ENCODE peak calls at places on chromosomes 12 and 14, in nine cellular contexts. One of them, this sample, is unnamed.

GRCh38 chr12:53963434-53964314 is 9.0 kb downstream of the HOXC12 start:
- DNase-seq in hepatic stellate cell: no peak
- DNase-seq in activated CD4-positive, alpha-beta T cell treated with anti-CD3 and anti-CD28 coated beads, Interleukin-2, amount 10 ng/mL, durations not matched to agents 7 days and 5 days: no peak
- DNase-seq in HEK293T: peak
- DNase-seq in stromal cell of bone marrow: no peak
- DNase-seq in fibroblast of the conjunctiva: no peak
- DNase-seq in adipocyte: no peak
- DNase-seq in activated CD8-positive, alpha-beta memory T cell treated with anti-CD3 and anti-CD28 coated beads for 4 hours: no peak
- DNase-seq in fibroblast of pulmonary artery: no peak
- DNase-seq in this sample: no peak

GRCh38 chr12:122790393-122791075 is 16.2 kb downstream of the CCDC62 start:
- DNase-seq in hepatic stellate cell: no peak
- DNase-seq in activated CD4-positive, alpha-beta T cell treated with anti-CD3 and anti-CD28 coated beads, Interleukin-2, amount 10 ng/mL, durations not matched to agents 7 days and 5 days: no peak
- DNase-seq in HEK293T: no peak
- DNase-seq in stromal cell of bone marrow: no peak
- DNase-seq in fibroblast of the conjunctiva: no peak
- DNase-seq in adipocyte: no peak
- DNase-seq in activated CD8-positive, alpha-beta memory T cell treated with anti-CD3 and anti-CD28 coated beads for 4 hours: no peak
- DNase-seq in fibroblast of pulmonary artery: no peak
- DNase-seq in this sample: peak

GRCh38 chr12:100267603-100268281 is 765 bp downstream of the SCYL2 start:
- DNase-seq in hepatic stellate cell: no peak
- DNase-seq in activated CD4-positive, alpha-beta T cell treated with anti-CD3 and anti-CD28 coated beads, Interleukin-2, amount 10 ng/mL, durations not matched to agents 7 days and 5 days: peak
- DNase-seq in HEK293T: no peak
- DNase-seq in stromal cell of bone marrow: peak
- DNase-seq in fibroblast of the conjunctiva: no peak
- DNase-seq in adipocyte: peak
- DNase-seq in activated CD8-positive, alpha-beta memory T cell treated with anti-CD3 and anti-CD28 coated beads for 4 hours: peak
- DNase-seq in fibroblast of pulmonary artery: peak
- DNase-seq in this sample: peak

GRCh38 chr12:14384783-14385638 is 19.5 kb downstream of the ATF7IP start:
- DNase-seq in hepatic stellate cell: peak
- DNase-seq in activated CD4-positive, alpha-beta T cell treated with anti-CD3 and anti-CD28 coated beads, Interleukin-2, amount 10 ng/mL, durations not matched to agents 7 days and 5 days: peak
- DNase-seq in HEK293T: peak
- DNase-seq in stromal cell of bone marrow: peak
- DNase-seq in fibroblast of the conjunctiva: peak
- DNase-seq in adipocyte: peak
- DNase-seq in activated CD8-positive, alpha-beta memory T cell treated with anti-CD3 and anti-CD28 coated beads for 4 hours: peak
- DNase-seq in fibroblast of pulmonary artery: peak
- DNase-seq in this sample: peak

GRCh38 chr14:24411468-24412454 is 13.0 kb downstream of the NYNRIN start:
- DNase-seq in hepatic stellate cell: peak
- DNase-seq in activated CD4-positive, alpha-beta T cell treated with anti-CD3 and anti-CD28 coated beads, Interleukin-2, amount 10 ng/mL, durations not matched to agents 7 days and 5 days: peak
- DNase-seq in HEK293T: peak
- DNase-seq in stromal cell of bone marrow: no peak
- DNase-seq in fibroblast of the conjunctiva: peak
- DNase-seq in adipocyte: peak
- DNase-seq in activated CD8-positive, alpha-beta memory T cell treated with anti-CD3 and anti-CD28 coated beads for 4 hours: no peak
- DNase-seq in fibroblast of pulmonary artery: peak
- DNase-seq in this sample: peak

GRCh38 chr14:77324816-77325745 is 4.2 kb downstream of the GSTZ1 start:
- DNase-seq in hepatic stellate cell: no peak
- DNase-seq in activated CD4-positive, alpha-beta T cell treated with anti-CD3 and anti-CD28 coated beads, Interleukin-2, amount 10 ng/mL, durations not matched to agents 7 days and 5 days: no peak
- DNase-seq in HEK293T: no peak
- DNase-seq in stromal cell of bone marrow: no peak
- DNase-seq in fibroblast of the conjunctiva: no peak
- DNase-seq in adipocyte: no peak
- DNase-seq in activated CD8-positive, alpha-beta memory T cell treated with anti-CD3 and anti-CD28 coated beads for 4 hours: no peak
- DNase-seq in fibroblast of pulmonary artery: no peak
- DNase-seq in this sample: no peak

GRCh38 chr14:75011356-75012097 is 8.8 kb downstream of the EIF2B2 start:
- DNase-seq in hepatic stellate cell: peak
- DNase-seq in activated CD4-positive, alpha-beta T cell treated with anti-CD3 and anti-CD28 coated beads, Interleukin-2, amount 10 ng/mL, durations not matched to agents 7 days and 5 days: no peak
- DNase-seq in HEK293T: no peak
- DNase-seq in stromal cell of bone marrow: peak
- DNase-seq in fibroblast of the conjunctiva: no peak
- DNase-seq in adipocyte: peak
- DNase-seq in activated CD8-positive, alpha-beta memory T cell treated with anti-CD3 and anti-CD28 coated beads for 4 hours: no peak
- DNase-seq in fibroblast of pulmonary artery: peak
- DNase-seq in this sample: peak

GRCh38 chr14:106691601-106692291 is 1165.4 kb downstream of the TMEM121 start:
- DNase-seq in hepatic stellate cell: no peak
- DNase-seq in activated CD4-positive, alpha-beta T cell treated with anti-CD3 and anti-CD28 coated beads, Interleukin-2, amount 10 ng/mL, durations not matched to agents 7 days and 5 days: peak
- DNase-seq in HEK293T: peak
- DNase-seq in stromal cell of bone marrow: no peak
- DNase-seq in fibroblast of the conjunctiva: no peak
- DNase-seq in adipocyte: no peak
- DNase-seq in activated CD8-positive, alpha-beta memory T cell treated with anti-CD3 and anti-CD28 coated beads for 4 hours: no peak
- DNase-seq in fibroblast of pulmonary artery: no peak
- DNase-seq in this sample: no peak

GRCh38 chr12:63802012-63802608 is 22.4 kb downstream of the RXYLT1 start:
- DNase-seq in hepatic stellate cell: peak
- DNase-seq in activated CD4-positive, alpha-beta T cell treated with anti-CD3 and anti-CD28 coated beads, Interleukin-2, amount 10 ng/mL, durations not matched to agents 7 days and 5 days: no peak
- DNase-seq in HEK293T: peak
- DNase-seq in stromal cell of bone marrow: peak
- DNase-seq in fibroblast of the conjunctiva: peak
- DNase-seq in adipocyte: peak
- DNase-seq in activated CD8-positive, alpha-beta memory T cell treated with anti-CD3 and anti-CD28 coated beads for 4 hours: no peak
- DNase-seq in fibroblast of pulmonary artery: peak
- DNase-seq in this sample: peak

GRCh38 chr12:109744991-109745942 is 31.6 kb downstream of the FAM222A start:
- DNase-seq in hepatic stellate cell: no peak
- DNase-seq in activated CD4-positive, alpha-beta T cell treated with anti-CD3 and anti-CD28 coated beads, Interleukin-2, amount 10 ng/mL, durations not matched to agents 7 days and 5 days: no peak
- DNase-seq in HEK293T: no peak
- DNase-seq in stromal cell of bone marrow: no peak
- DNase-seq in fibroblast of the conjunctiva: no peak
- DNase-seq in adipocyte: no peak
- DNase-seq in activated CD8-positive, alpha-beta memory T cell treated with anti-CD3 and anti-CD28 coated beads for 4 hours: no peak
- DNase-seq in fibroblast of pulmonary artery: no peak
- DNase-seq in this sample: no peak

GRCh38 chr14:49551569-49551968 is 34.6 kb downstream of the RPS29 start:
- DNase-seq in hepatic stellate cell: no peak
- DNase-seq in activated CD4-positive, alpha-beta T cell treated with anti-CD3 and anti-CD28 coated beads, Interleukin-2, amount 10 ng/mL, durations not matched to agents 7 days and 5 days: no peak
- DNase-seq in HEK293T: no peak
- DNase-seq in stromal cell of bone marrow: no peak
- DNase-seq in fibroblast of the conjunctiva: no peak
- DNase-seq in adipocyte: no peak
- DNase-seq in activated CD8-positive, alpha-beta memory T cell treated with anti-CD3 and anti-CD28 coated beads for 4 hours: no peak
- DNase-seq in fibroblast of pulmonary artery: no peak
- DNase-seq in this sample: no peak

GRCh38 chr14:86333506-86333905 is 803.6 kb downstream of the FLRT2 start:
- DNase-seq in hepatic stellate cell: no peak
- DNase-seq in activated CD4-positive, alpha-beta T cell treated with anti-CD3 and anti-CD28 coated beads, Interleukin-2, amount 10 ng/mL, durations not matched to agents 7 days and 5 days: no peak
- DNase-seq in HEK293T: no peak
- DNase-seq in stromal cell of bone marrow: peak
- DNase-seq in fibroblast of the conjunctiva: no peak
- DNase-seq in adipocyte: peak
- DNase-seq in activated CD8-positive, alpha-beta memory T cell treated with anti-CD3 and anti-CD28 coated beads for 4 hours: no peak
- DNase-seq in fibroblast of pulmonary artery: peak
- DNase-seq in this sample: peak

GRCh38 chr12:88247241-88247643 is 105.1 kb downstream of the TMTC3 start:
- DNase-seq in hepatic stellate cell: peak
- DNase-seq in activated CD4-positive, alpha-beta T cell treated with anti-CD3 and anti-CD28 coated beads, Interleukin-2, amount 10 ng/mL, durations not matched to agents 7 days and 5 days: no peak
- DNase-seq in HEK293T: no peak
- DNase-seq in stromal cell of bone marrow: peak
- DNase-seq in fibroblast of the conjunctiva: peak
- DNase-seq in adipocyte: peak
- DNase-seq in activated CD8-positive, alpha-beta memory T cell treated with anti-CD3 and anti-CD28 coated beads for 4 hours: no peak
- DNase-seq in fibroblast of pulmonary artery: peak
- DNase-seq in this sample: peak

GRCh38 chr12:6960291-6961277 is 9.4 kb downstream of the PTPN6 start:
- DNase-seq in hepatic stellate cell: peak
- DNase-seq in activated CD4-positive, alpha-beta T cell treated with anti-CD3 and anti-CD28 coated beads, Interleukin-2, amount 10 ng/mL, durations not matched to agents 7 days and 5 days: no peak
- DNase-seq in HEK293T: no peak
- DNase-seq in stromal cell of bone marrow: no peak
- DNase-seq in fibroblast of the conjunctiva: no peak
- DNase-seq in adipocyte: no peak
- DNase-seq in activated CD8-positive, alpha-beta memory T cell treated with anti-CD3 and anti-CD28 coated beads for 4 hours: no peak
- DNase-seq in fibroblast of pulmonary artery: peak
- DNase-seq in this sample: peak

GRCh38 chr12:111408116-111408440 is 2.4 kb downstream of the SH2B3 start:
- DNase-seq in hepatic stellate cell: no peak
- DNase-seq in activated CD4-positive, alpha-beta T cell treated with anti-CD3 and anti-CD28 coated beads, Interleukin-2, amount 10 ng/mL, durations not matched to agents 7 days and 5 days: no peak
- DNase-seq in HEK293T: no peak
- DNase-seq in stromal cell of bone marrow: no peak
- DNase-seq in fibroblast of the conjunctiva: no peak
- DNase-seq in adipocyte: no peak
- DNase-seq in activated CD8-positive, alpha-beta memory T cell treated with anti-CD3 and anti-CD28 coated beads for 4 hours: no peak
- DNase-seq in fibroblast of pulmonary artery: no peak
- DNase-seq in this sample: no peak

GRCh38 chr14:37048666-37049071 is 123.7 kb downstream of the SLC25A21 start:
- DNase-seq in hepatic stellate cell: no peak
- DNase-seq in activated CD4-positive, alpha-beta T cell treated with anti-CD3 and anti-CD28 coated beads, Interleukin-2, amount 10 ng/mL, durations not matched to agents 7 days and 5 days: no peak
- DNase-seq in HEK293T: no peak
- DNase-seq in stromal cell of bone marrow: no peak
- DNase-seq in fibroblast of the conjunctiva: no peak
- DNase-seq in adipocyte: peak
- DNase-seq in activated CD8-positive, alpha-beta memory T cell treated with anti-CD3 and anti-CD28 coated beads for 4 hours: no peak
- DNase-seq in fibroblast of pulmonary artery: no peak
- DNase-seq in this sample: no peak

This sample was measured in fibroblast of villous mesenchyme.